ENCODE peak calls at places on chromosome 13, in nine cellular contexts. U is tibial artery; W is gastrocnemius medialis; X is AG04450; S is astrocyte of the spinal cord; A is cardiac fibroblast; C is body of pancreas; R is PC-3; Z is CD8-positive, alpha-beta T cell. V is an unnamed sample.

GRCh38 chr13:90984737-90985136 is 362.8 kb upstream of the MIR17HG start:
- DNase-seq in U (no peak), W (no peak), X (no peak), S (no peak), A (no peak), C (no peak), R (no peak), Z (no peak), V (no peak)

GRCh38 chr13:28464861-28465260 is 30.1 kb downstream of the FLT1 start:
- DNase-seq in U (no peak), W (no peak), X (no peak), S (no peak), A (no peak), C (no peak), R (no peak), Z (no peak), V (no peak)

GRCh38 chr13:44013666-44014291 is 134.1 kb downstream of the LACC1 start:
- DNase-seq in U (no peak), W (no peak), X (peak), S (peak), A (peak), C (no peak), R (peak), Z (no peak), V (peak)

GRCh38 chr13:111948281-111948680 is 118.7 kb upstream of the SOX1 start:
- DNase-seq in U (no peak), W (no peak), X (no peak), S (no peak), A (no peak), C (no peak), R (no peak), Z (no peak), V (no peak)

GRCh38 chr13:99123101-99124045 is 77.3 kb upstream of the UBAC2 start:
- DNase-seq in U (no peak), W (no peak), X (no peak), S (peak), A (no peak), C (no peak), R (no peak), Z (no peak), V (no peak)

GRCh38 chr13:99658266-99658991 is 157.2 kb downstream of the TM9SF2 start:
- DNase-seq in U (peak), W (no peak), X (no peak), S (peak), A (peak), C (no peak), R (peak), Z (peak), V (no peak)

GRCh38 chr13:84574851-84575250 is 692.6 kb upstream of the SLITRK1 start:
- DNase-seq in U (no peak), W (no peak), X (no peak), S (peak), A (peak), C (no peak), R (peak), Z (no peak), V (peak)

GRCh38 chr13:29800687-29801086 is 49.7 kb downstream of the UBL3 start:
- DNase-seq in U (no peak), W (no peak), X (no peak), S (no peak), A (no peak), C (no peak), R (no peak), Z (no peak), V (no peak)

GRCh38 chr13:36183901-36184300 is 30.5 kb downstream of the SOHLH2 start:
- DNase-seq in U (no peak), W (no peak), X (no peak), S (no peak), A (no peak), C (no peak), R (no peak), Z (no peak), V (no peak)

GRCh38 chr13:28137556-28137955 is 789 bp upstream of the PAN3 start:
- DNase-seq in U (no peak), W (no peak), X (no peak), S (no peak), A (peak), C (peak), R (peak), Z (no peak), V (no peak)

GRCh38 chr13:22726721-22727120 is 454.1 kb upstream of the SGCG start:
- DNase-seq in U (no peak), W (no peak), X (no peak), S (no peak), A (no peak), C (no peak), R (no peak), Z (no peak), V (no peak)

GRCh38 chr13:99657848-99658265 is 156.6 kb downstream of the TM9SF2 start:
- DNase-seq in U (peak), W (no peak), X (no peak), S (peak), A (peak), C (no peak), R (no peak), Z (peak), V (no peak)

GRCh38 chr13:21071015-21071414 is 9.6 kb upstream of the LATS2 start:
- DNase-seq in U (no peak), W (no peak), X (no peak), S (no peak), A (peak), C (no peak), R (peak), Z (no peak), V (no peak)

DNA sequence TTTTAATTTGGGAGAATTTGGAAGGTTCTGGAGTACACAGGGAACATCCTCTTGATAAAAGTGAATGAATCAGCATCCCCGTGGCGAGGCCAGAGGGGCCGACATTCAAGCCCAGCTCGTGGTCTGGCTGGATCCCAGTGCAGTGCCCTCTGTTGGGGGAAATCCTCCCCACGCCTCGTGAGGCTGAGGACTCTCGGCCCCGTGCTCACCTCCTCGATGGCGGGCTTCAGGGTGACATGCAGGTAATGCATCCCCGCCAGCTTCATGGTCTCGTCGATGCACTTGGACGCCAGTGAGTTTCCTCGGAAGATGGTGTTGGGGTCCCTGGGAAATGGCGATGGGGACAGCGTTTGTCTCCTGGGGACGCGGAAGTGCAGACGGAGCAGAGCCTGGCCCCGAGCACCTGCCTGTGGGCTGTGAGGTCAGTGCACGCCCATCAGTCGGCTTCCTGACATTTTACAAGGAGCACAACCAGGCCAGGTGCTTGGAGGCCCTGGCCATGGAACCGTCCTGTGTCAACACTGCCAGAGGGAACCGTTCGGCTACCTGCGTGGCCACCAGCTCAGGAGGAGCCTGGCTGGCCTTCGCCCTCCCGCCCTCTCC is 43.3 kb upstream of the C13orf46 start:
- DNase-seq in U (no peak), W (no peak), X (peak), S (peak), A (peak), C (no peak), R (peak), Z (no peak), V (no peak)
- TF ChIP-seq CTCF in U (no peak), W (no peak), X (peak), S (peak), A (peak), C (no peak), R (peak), Z (no peak), V (peak)

GRCh38 chr13:77696863-77697207 is 652 bp upstream of the SLAIN1 start:
- DNase-seq in U (no peak), W (no peak), X (no peak), S (no peak), A (no peak), C (no peak), R (no peak), Z (no peak), V (no peak)

GRCh38 chr13:77697208-77698103 is at the start of gene SLAIN1:
- DNase-seq in U (peak), W (peak), X (no peak), S (peak), A (peak), C (peak), R (peak), Z (peak), V (no peak)

GRCh38 chr13:77698211-77699058 is 948 bp downstream of the SLAIN1 start:
- DNase-seq in U (no peak), W (no peak), X (no peak), S (no peak), A (peak), C (peak), R (peak), Z (peak), V (no peak)

GRCh38 chr13:77701305-77701704 is 3.8 kb downstream of the SLAIN1 start:
- DNase-seq in U (no peak), W (no peak), X (no peak), S (no peak), A (no peak), C (no peak), R (peak), Z (no peak), V (no peak)

DNA sequence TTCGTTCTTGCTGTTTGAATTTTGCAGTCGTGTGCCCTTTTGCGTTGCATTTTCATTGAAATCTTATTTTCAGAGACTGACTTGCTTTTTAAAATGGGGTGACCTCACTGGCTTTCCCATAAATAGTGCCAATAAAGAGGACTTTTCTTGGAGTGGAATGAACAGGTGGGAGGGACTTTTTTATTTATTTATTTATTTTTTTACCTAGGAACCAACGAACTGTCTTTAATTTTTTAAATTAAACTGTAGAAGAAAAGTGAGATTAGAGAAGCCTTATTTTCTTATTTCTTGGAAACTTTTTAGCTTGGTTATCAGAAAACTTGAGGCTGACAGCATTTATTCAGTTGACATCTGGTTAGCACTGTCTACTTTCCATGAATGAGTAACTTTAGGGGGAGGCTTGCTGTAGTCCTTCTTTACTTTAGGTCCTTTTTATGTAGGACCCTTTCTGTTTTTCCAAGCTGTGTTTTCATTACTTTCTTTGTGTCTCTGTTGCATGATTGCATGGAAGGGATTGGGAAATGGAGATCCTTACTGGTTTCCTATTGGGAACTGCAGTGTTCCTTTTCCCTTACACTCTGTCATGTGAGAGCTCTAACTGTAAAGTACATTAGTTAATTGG is 1.7 kb downstream of the SLAIN1 start:
- DNase-seq in U (no peak), W (no peak), X (no peak), S (no peak), A (no peak), C (no peak), R (no peak), Z (no peak), V (no peak)
- H3K4me3 ChIP-seq in U (peak), W (peak), X (peak), S (peak), A (peak), C (peak), R (peak), Z (peak), V (peak)

DNA sequence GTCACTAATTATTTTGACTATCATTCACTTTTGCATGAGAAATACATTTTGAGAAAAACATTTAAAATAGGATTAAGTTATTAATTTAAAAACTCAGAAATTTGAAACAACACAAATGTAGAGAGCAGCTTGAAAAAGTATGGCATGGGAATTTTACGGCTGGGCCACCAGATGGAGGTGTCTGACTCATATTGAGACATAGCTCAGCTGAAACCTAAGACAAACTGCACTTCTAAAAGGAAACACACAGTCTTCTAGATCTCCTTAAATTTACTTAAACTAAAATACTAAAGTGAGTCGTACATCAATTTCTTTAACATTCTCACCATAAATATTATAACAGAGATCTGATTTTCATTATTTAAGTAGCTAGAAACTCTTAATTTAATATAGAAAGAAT is 41.9 kb upstream of the POSTN start:
- DNase-seq in U (no peak), W (no peak), X (peak), S (peak), A (peak), C (no peak), R (peak), Z (no peak), V (no peak)
- TF ChIP-seq CTCF in U (peak), W (no peak), X (peak), S (peak), A (peak), C (no peak), R (peak), Z (no peak), V (peak)

DNA sequence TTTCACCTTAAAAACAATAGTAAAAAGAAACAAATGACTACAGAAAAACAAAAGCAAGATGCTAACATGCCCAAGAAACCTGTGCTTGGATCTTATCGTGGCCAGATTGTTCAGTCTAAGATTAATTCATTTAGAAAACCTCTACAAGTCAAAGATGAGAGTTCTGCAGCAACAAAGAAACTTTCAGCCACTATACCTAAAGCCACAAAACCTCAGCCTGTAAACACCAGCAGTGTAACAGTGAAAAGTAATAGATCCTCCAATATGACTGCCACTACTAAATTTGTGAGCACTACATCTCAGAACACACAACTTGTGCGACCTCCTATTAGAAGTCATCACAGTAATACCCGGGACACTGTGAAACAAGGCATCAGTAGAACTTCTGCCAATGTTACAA is 6.0 kb downstream of the CKAP2 start:
- DNase-seq in U (no peak), W (no peak), X (no peak), S (no peak), A (no peak), C (no peak), R (no peak), Z (no peak), V (no peak)
- H3K4me3 ChIP-seq in U (no peak), W (no peak), X (no peak), S (no peak), A (no peak), C (no peak), R (no peak), Z (no peak), V (no peak)

GRCh38 chr13:42660367-42660965 is 86.5 kb downstream of the TNFSF11 start:
- DNase-seq in U (no peak), W (no peak), X (no peak), S (peak), A (peak), C (no peak), R (peak), Z (no peak), V (no peak)
- TF ChIP-seq CTCF in U (no peak), W (no peak), X (peak), S (peak), A (peak), C (no peak), R (peak), Z (no peak), V (peak)

GRCh38 chr13:77728265-77728966 is 30.9 kb downstream of the SLAIN1 start:
- DNase-seq in U (no peak), W (no peak), X (no peak), S (no peak), A (no peak), C (no peak), R (no peak), Z (no peak), V (no peak)
- H3K4me3 ChIP-seq in U (no peak), W (no peak), X (no peak), S (no peak), A (no peak), C (no peak), R (no peak), Z (no peak), V (no peak)

GRCh38 chr13:46728777-46729176 is 68.2 kb downstream of the ESD start:
- DNase-seq in U (no peak), W (no peak), X (no peak), S (no peak), A (no peak), C (no peak), R (peak), Z (no peak), V (no peak)
- TF ChIP-seq CTCF in U (no peak), W (no peak), X (no peak), S (peak), A (peak), C (no peak), R (peak), Z (no peak), V (no peak)

DNA sequence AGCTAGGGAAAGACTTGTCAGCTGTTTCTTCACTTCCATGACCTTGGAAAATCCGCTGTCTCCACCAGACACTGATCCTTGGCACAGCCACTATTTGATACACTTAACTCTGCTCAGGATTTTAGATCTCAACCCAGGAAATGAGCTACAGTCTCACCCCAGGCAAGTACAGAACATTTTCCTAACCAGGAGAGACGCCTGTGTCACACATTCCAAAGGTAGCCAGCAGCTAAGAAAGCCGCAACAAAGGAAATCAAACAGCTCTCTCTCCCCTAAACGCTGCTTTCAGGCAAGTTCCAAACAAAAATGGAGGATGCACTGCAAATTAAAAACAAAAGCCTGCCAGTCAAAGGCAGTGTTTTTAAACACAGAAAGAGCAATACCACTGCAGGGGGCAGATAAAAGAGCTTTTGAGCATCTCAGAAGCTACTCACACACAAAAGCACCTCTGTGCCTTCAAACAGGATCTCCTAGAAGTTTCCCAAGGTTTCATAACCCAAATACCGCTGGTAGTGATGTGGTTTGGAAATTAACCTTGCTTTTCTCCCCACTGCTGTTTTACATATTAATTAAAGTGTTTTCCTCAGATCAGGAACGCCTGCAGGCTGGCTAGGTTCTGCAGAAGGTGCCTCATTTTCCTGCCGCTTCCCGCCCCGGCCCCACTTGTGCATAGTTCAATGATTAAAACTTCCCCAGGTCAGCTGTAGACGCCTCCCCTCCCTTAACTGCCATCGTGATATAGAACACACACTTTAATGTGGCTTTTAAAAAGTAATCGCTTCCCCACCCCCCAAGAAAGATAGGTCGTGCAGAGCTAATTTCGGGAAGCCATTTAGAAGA is 57.1 kb downstream of the IRS2 start:
- DNase-seq in U (no peak), W (no peak), X (no peak), S (peak), A (peak), C (no peak), R (no peak), Z (no peak), V (no peak)
- H3K4me3 ChIP-seq in U (no peak), W (no peak), X (no peak), S (no peak), A (no peak), C (no peak), R (no peak), Z (no peak), V (no peak)

V was measured in AG04449.